ENCODE peak calls at places on chromosomes 6 and 20, in nine cellular contexts. One of them, this sample, is unnamed.
A peak's percentile ranks its signal among the peaks of the same experiment; 100 is the strongest.

GRCh38 chr20:19473894-19474293 is 261.5 kb downstream of the SLC24A3 start:
- DNase-seq in Right ventricle myocardium superior: no peak
- DNase-seq in PC-3: no peak
- DNase-seq in activated T-helper 2 cell treated with anti-CD3 and anti-CD28 coated beads, Interferon-gamma antibody, Interleukin-2, Interleukin-4, amounts not matched to agents 10 μg/mL and 5 μg/mL and 100 μg/mL, durations not matched to agents 14 hours and 24 hours and 36 hours: no peak
- DNase-seq in heart left ventricle: no peak
- DNase-seq in right lobe of liver: no peak
- DNase-seq in foreskin keratinocyte: no peak
- DNase-seq in Caco-2: no peak
- DNase-seq in T-helper 2 cell: no peak
- DNase-seq in this sample: no peak

GRCh38 chr20:15760217-15760567 is 813.1 kb downstream of the KIF16B start:
- DNase-seq in Right ventricle myocardium superior: no peak
- DNase-seq in PC-3: no peak
- DNase-seq in activated T-helper 2 cell treated with anti-CD3 and anti-CD28 coated beads, Interferon-gamma antibody, Interleukin-2, Interleukin-4, amounts not matched to agents 10 μg/mL and 5 μg/mL and 100 μg/mL, durations not matched to agents 14 hours and 24 hours and 36 hours: no peak
- DNase-seq in heart left ventricle: no peak
- DNase-seq in right lobe of liver: no peak
- DNase-seq in foreskin keratinocyte: no peak
- DNase-seq in Caco-2: no peak
- DNase-seq in T-helper 2 cell: no peak
- DNase-seq in this sample: no peak

GRCh38 chr6:35139924-35140524 is 1.1 kb downstream of the TCP11 start:
- DNase-seq in Right ventricle myocardium superior: no peak
- DNase-seq in PC-3: peak; percentile 74
- DNase-seq in activated T-helper 2 cell treated with anti-CD3 and anti-CD28 coated beads, Interferon-gamma antibody, Interleukin-2, Interleukin-4, amounts not matched to agents 10 μg/mL and 5 μg/mL and 100 μg/mL, durations not matched to agents 14 hours and 24 hours and 36 hours: no peak
- DNase-seq in heart left ventricle: peak; percentile 49
- DNase-seq in right lobe of liver: no peak
- DNase-seq in foreskin keratinocyte: peak; percentile 37
- DNase-seq in Caco-2: peak; percentile 49
- DNase-seq in T-helper 2 cell: peak; percentile 7
- DNase-seq in this sample: peak; percentile 57

GRCh38 chr6:119602215-119603178 is 252.9 kb upstream of the MAN1A1 start:
- DNase-seq in Right ventricle myocardium superior: no peak
- DNase-seq in PC-3: peak; percentile 55
- DNase-seq in activated T-helper 2 cell treated with anti-CD3 and anti-CD28 coated beads, Interferon-gamma antibody, Interleukin-2, Interleukin-4, amounts not matched to agents 10 μg/mL and 5 μg/mL and 100 μg/mL, durations not matched to agents 14 hours and 24 hours and 36 hours: no peak
- DNase-seq in heart left ventricle: no peak
- DNase-seq in right lobe of liver: no peak
- DNase-seq in foreskin keratinocyte: peak; percentile 89
- DNase-seq in Caco-2: no peak
- DNase-seq in T-helper 2 cell: no peak
- DNase-seq in this sample: no peak

GRCh38 chr6:87653074-87653962 is 48.7 kb downstream of the AKIRIN2 start:
- DNase-seq in Right ventricle myocardium superior: no peak
- DNase-seq in PC-3: no peak
- DNase-seq in activated T-helper 2 cell treated with anti-CD3 and anti-CD28 coated beads, Interferon-gamma antibody, Interleukin-2, Interleukin-4, amounts not matched to agents 10 μg/mL and 5 μg/mL and 100 μg/mL, durations not matched to agents 14 hours and 24 hours and 36 hours: no peak
- DNase-seq in heart left ventricle: no peak
- DNase-seq in right lobe of liver: no peak
- DNase-seq in foreskin keratinocyte: no peak
- DNase-seq in Caco-2: no peak
- DNase-seq in T-helper 2 cell: no peak
- DNase-seq in this sample: no peak

GRCh38 chr20:61588356-61589054 is 336.4 kb downstream of the CDH4 start:
- DNase-seq in Right ventricle myocardium superior: no peak
- DNase-seq in PC-3: no peak
- DNase-seq in activated T-helper 2 cell treated with anti-CD3 and anti-CD28 coated beads, Interferon-gamma antibody, Interleukin-2, Interleukin-4, amounts not matched to agents 10 μg/mL and 5 μg/mL and 100 μg/mL, durations not matched to agents 14 hours and 24 hours and 36 hours: no peak
- DNase-seq in heart left ventricle: peak; percentile 19
- DNase-seq in right lobe of liver: peak; percentile 15
- DNase-seq in foreskin keratinocyte: peak; percentile 3
- DNase-seq in Caco-2: no peak
- DNase-seq in T-helper 2 cell: no peak
- DNase-seq in this sample: no peak

GRCh38 chr6:150617062-150617461 is 17.4 kb downstream of the PLEKHG1 start:
- DNase-seq in Right ventricle myocardium superior: no peak
- DNase-seq in PC-3: no peak
- DNase-seq in activated T-helper 2 cell treated with anti-CD3 and anti-CD28 coated beads, Interferon-gamma antibody, Interleukin-2, Interleukin-4, amounts not matched to agents 10 μg/mL and 5 μg/mL and 100 μg/mL, durations not matched to agents 14 hours and 24 hours and 36 hours: no peak
- DNase-seq in heart left ventricle: no peak
- DNase-seq in right lobe of liver: no peak
- DNase-seq in foreskin keratinocyte: no peak
- DNase-seq in Caco-2: no peak
- DNase-seq in T-helper 2 cell: no peak
- DNase-seq in this sample: no peak

GRCh38 chr6:170290306-170291128 is at the start of gene DLL1:
- DNase-seq in Right ventricle myocardium superior: peak; percentile 80
- DNase-seq in PC-3: peak; percentile 13
- DNase-seq in activated T-helper 2 cell treated with anti-CD3 and anti-CD28 coated beads, Interferon-gamma antibody, Interleukin-2, Interleukin-4, amounts not matched to agents 10 μg/mL and 5 μg/mL and 100 μg/mL, durations not matched to agents 14 hours and 24 hours and 36 hours: no peak
- DNase-seq in heart left ventricle: peak; percentile 66
- DNase-seq in right lobe of liver: peak; percentile 72
- DNase-seq in foreskin keratinocyte: peak; percentile 51
- DNase-seq in Caco-2: peak; percentile 72
- DNase-seq in T-helper 2 cell: no peak
- DNase-seq in this sample: peak; percentile 29

GRCh38 chr6:127397729-127398609 is 54.6 kb upstream of the ECHDC1 start:
- DNase-seq in Right ventricle myocardium superior: no peak
- DNase-seq in PC-3: no peak
- DNase-seq in activated T-helper 2 cell treated with anti-CD3 and anti-CD28 coated beads, Interferon-gamma antibody, Interleukin-2, Interleukin-4, amounts not matched to agents 10 μg/mL and 5 μg/mL and 100 μg/mL, durations not matched to agents 14 hours and 24 hours and 36 hours: no peak
- DNase-seq in heart left ventricle: no peak
- DNase-seq in right lobe of liver: no peak
- DNase-seq in foreskin keratinocyte: no peak
- DNase-seq in Caco-2: no peak
- DNase-seq in T-helper 2 cell: no peak
- DNase-seq in this sample: no peak

GRCh38 chr6:154989457-154989856 is 5.7 kb upstream of the TIAM2 start:
- DNase-seq in Right ventricle myocardium superior: no peak
- DNase-seq in PC-3: no peak
- DNase-seq in activated T-helper 2 cell treated with anti-CD3 and anti-CD28 coated beads, Interferon-gamma antibody, Interleukin-2, Interleukin-4, amounts not matched to agents 10 μg/mL and 5 μg/mL and 100 μg/mL, durations not matched to agents 14 hours and 24 hours and 36 hours: no peak
- DNase-seq in heart left ventricle: no peak
- DNase-seq in right lobe of liver: no peak
- DNase-seq in foreskin keratinocyte: no peak
- DNase-seq in Caco-2: no peak
- DNase-seq in T-helper 2 cell: no peak
- DNase-seq in this sample: no peak

GRCh38 chr6:113082691-113083090 is 735.6 kb downstream of the RFPL4B start:
- DNase-seq in Right ventricle myocardium superior: no peak
- DNase-seq in PC-3: no peak
- DNase-seq in activated T-helper 2 cell treated with anti-CD3 and anti-CD28 coated beads, Interferon-gamma antibody, Interleukin-2, Interleukin-4, amounts not matched to agents 10 μg/mL and 5 μg/mL and 100 μg/mL, durations not matched to agents 14 hours and 24 hours and 36 hours: no peak
- DNase-seq in heart left ventricle: no peak
- DNase-seq in right lobe of liver: no peak
- DNase-seq in foreskin keratinocyte: no peak
- DNase-seq in Caco-2: no peak
- DNase-seq in T-helper 2 cell: no peak
- DNase-seq in this sample: no peak

GRCh38 chr6:139540276-139540675 is 165.8 kb upstream of the CITED2 start:
- DNase-seq in Right ventricle myocardium superior: no peak
- DNase-seq in PC-3: peak; percentile 52
- DNase-seq in activated T-helper 2 cell treated with anti-CD3 and anti-CD28 coated beads, Interferon-gamma antibody, Interleukin-2, Interleukin-4, amounts not matched to agents 10 μg/mL and 5 μg/mL and 100 μg/mL, durations not matched to agents 14 hours and 24 hours and 36 hours: peak; percentile 50
- DNase-seq in heart left ventricle: no peak
- DNase-seq in right lobe of liver: no peak
- DNase-seq in foreskin keratinocyte: no peak
- DNase-seq in Caco-2: no peak
- DNase-seq in T-helper 2 cell: peak; percentile 53
- DNase-seq in this sample: peak; percentile 78

GRCh38 chr20:25470045-25470444 is 62.6 kb downstream of the GINS1 start:
- DNase-seq in Right ventricle myocardium superior: no peak
- DNase-seq in PC-3: peak; percentile 68
- DNase-seq in activated T-helper 2 cell treated with anti-CD3 and anti-CD28 coated beads, Interferon-gamma antibody, Interleukin-2, Interleukin-4, amounts not matched to agents 10 μg/mL and 5 μg/mL and 100 μg/mL, durations not matched to agents 14 hours and 24 hours and 36 hours: peak; percentile 20
- DNase-seq in heart left ventricle: no peak
- DNase-seq in right lobe of liver: peak; percentile 54
- DNase-seq in foreskin keratinocyte: peak; percentile 27
- DNase-seq in Caco-2: peak; percentile 78
- DNase-seq in T-helper 2 cell: no peak
- DNase-seq in this sample: peak; percentile 44

GRCh38 chr6:85417336-85417735 is 32.5 kb upstream of the NT5E start:
- DNase-seq in Right ventricle myocardium superior: no peak
- DNase-seq in PC-3: no peak
- DNase-seq in activated T-helper 2 cell treated with anti-CD3 and anti-CD28 coated beads, Interferon-gamma antibody, Interleukin-2, Interleukin-4, amounts not matched to agents 10 μg/mL and 5 μg/mL and 100 μg/mL, durations not matched to agents 14 hours and 24 hours and 36 hours: no peak
- DNase-seq in heart left ventricle: no peak
- DNase-seq in right lobe of liver: no peak
- DNase-seq in foreskin keratinocyte: peak; percentile 69
- DNase-seq in Caco-2: no peak
- DNase-seq in T-helper 2 cell: no peak
- DNase-seq in this sample: no peak

GRCh38 chr6:156848533-156848932 is 71.4 kb downstream of the ARID1B start:
- DNase-seq in Right ventricle myocardium superior: peak; percentile 87
- DNase-seq in PC-3: no peak
- DNase-seq in activated T-helper 2 cell treated with anti-CD3 and anti-CD28 coated beads, Interferon-gamma antibody, Interleukin-2, Interleukin-4, amounts not matched to agents 10 μg/mL and 5 μg/mL and 100 μg/mL, durations not matched to agents 14 hours and 24 hours and 36 hours: no peak
- DNase-seq in heart left ventricle: peak; percentile 88
- DNase-seq in right lobe of liver: no peak
- DNase-seq in foreskin keratinocyte: no peak
- DNase-seq in Caco-2: no peak
- DNase-seq in T-helper 2 cell: no peak
- DNase-seq in this sample: no peak

GRCh38 chr20:38805958-38806854 is 709 bp downstream of the PPP1R16B start:
- DNase-seq in Right ventricle myocardium superior: no peak
- DNase-seq in PC-3: no peak
- DNase-seq in activated T-helper 2 cell treated with anti-CD3 and anti-CD28 coated beads, Interferon-gamma antibody, Interleukin-2, Interleukin-4, amounts not matched to agents 10 μg/mL and 5 μg/mL and 100 μg/mL, durations not matched to agents 14 hours and 24 hours and 36 hours: peak; percentile 37
- DNase-seq in heart left ventricle: no peak
- DNase-seq in right lobe of liver: no peak
- DNase-seq in foreskin keratinocyte: no peak
- DNase-seq in Caco-2: no peak
- DNase-seq in T-helper 2 cell: peak; percentile 44
- DNase-seq in this sample: peak; percentile 52

GRCh38 chr20:37042986-37043972 is 52.5 kb downstream of the RBL1 start:
- DNase-seq in Right ventricle myocardium superior: no peak
- DNase-seq in PC-3: no peak
- DNase-seq in activated T-helper 2 cell treated with anti-CD3 and anti-CD28 coated beads, Interferon-gamma antibody, Interleukin-2, Interleukin-4, amounts not matched to agents 10 μg/mL and 5 μg/mL and 100 μg/mL, durations not matched to agents 14 hours and 24 hours and 36 hours: peak; percentile 54
- DNase-seq in heart left ventricle: no peak
- DNase-seq in right lobe of liver: no peak
- DNase-seq in foreskin keratinocyte: no peak
- DNase-seq in Caco-2: no peak
- DNase-seq in T-helper 2 cell: peak; percentile 29
- DNase-seq in this sample: peak; percentile 69

GRCh38 chr6:10883312-10884244 is 1.7 kb upstream of the GCM2 start:
- DNase-seq in Right ventricle myocardium superior: no peak
- DNase-seq in PC-3: no peak
- DNase-seq in activated T-helper 2 cell treated with anti-CD3 and anti-CD28 coated beads, Interferon-gamma antibody, Interleukin-2, Interleukin-4, amounts not matched to agents 10 μg/mL and 5 μg/mL and 100 μg/mL, durations not matched to agents 14 hours and 24 hours and 36 hours: no peak
- DNase-seq in heart left ventricle: no peak
- DNase-seq in right lobe of liver: no peak
- DNase-seq in foreskin keratinocyte: no peak
- DNase-seq in Caco-2: no peak
- DNase-seq in T-helper 2 cell: no peak
- DNase-seq in this sample: no peak

GRCh38 chr6:167464177-167464576 is 139.3 kb downstream of the TTLL2 start:
- DNase-seq in Right ventricle myocardium superior: no peak
- DNase-seq in PC-3: no peak
- DNase-seq in activated T-helper 2 cell treated with anti-CD3 and anti-CD28 coated beads, Interferon-gamma antibody, Interleukin-2, Interleukin-4, amounts not matched to agents 10 μg/mL and 5 μg/mL and 100 μg/mL, durations not matched to agents 14 hours and 24 hours and 36 hours: no peak
- DNase-seq in heart left ventricle: no peak
- DNase-seq in right lobe of liver: no peak
- DNase-seq in foreskin keratinocyte: no peak
- DNase-seq in Caco-2: no peak
- DNase-seq in T-helper 2 cell: no peak
- DNase-seq in this sample: no peak

GRCh38 chr20:36988494-36988966 is 37.0 kb upstream of the SAMHD1 start:
- DNase-seq in Right ventricle myocardium superior: no peak
- DNase-seq in PC-3: peak; percentile 32
- DNase-seq in activated T-helper 2 cell treated with anti-CD3 and anti-CD28 coated beads, Interferon-gamma antibody, Interleukin-2, Interleukin-4, amounts not matched to agents 10 μg/mL and 5 μg/mL and 100 μg/mL, durations not matched to agents 14 hours and 24 hours and 36 hours: no peak
- DNase-seq in heart left ventricle: no peak
- DNase-seq in right lobe of liver: no peak
- DNase-seq in foreskin keratinocyte: peak; percentile 50
- DNase-seq in Caco-2: no peak
- DNase-seq in T-helper 2 cell: no peak
- DNase-seq in this sample: no peak

GRCh38 chr6:33192671-33193602 is 670 bp upstream of the COL11A2 start:
- DNase-seq in Right ventricle myocardium superior: peak; percentile 63
- DNase-seq in PC-3: no peak
- DNase-seq in activated T-helper 2 cell treated with anti-CD3 and anti-CD28 coated beads, Interferon-gamma antibody, Interleukin-2, Interleukin-4, amounts not matched to agents 10 μg/mL and 5 μg/mL and 100 μg/mL, durations not matched to agents 14 hours and 24 hours and 36 hours: no peak
- DNase-seq in heart left ventricle: no peak
- DNase-seq in right lobe of liver: peak; percentile 57
- DNase-seq in foreskin keratinocyte: no peak
- DNase-seq in Caco-2: no peak
- DNase-seq in T-helper 2 cell: no peak
- DNase-seq in this sample: no peak

GRCh38 chr20:47326718-47327137 is 29.8 kb downstream of the ZMYND8 start:
- DNase-seq in Right ventricle myocardium superior: no peak
- DNase-seq in PC-3: peak; percentile 60
- DNase-seq in activated T-helper 2 cell treated with anti-CD3 and anti-CD28 coated beads, Interferon-gamma antibody, Interleukin-2, Interleukin-4, amounts not matched to agents 10 μg/mL and 5 μg/mL and 100 μg/mL, durations not matched to agents 14 hours and 24 hours and 36 hours: no peak
- DNase-seq in heart left ventricle: no peak
- DNase-seq in right lobe of liver: no peak
- DNase-seq in foreskin keratinocyte: no peak
- DNase-seq in Caco-2: peak; percentile 55
- DNase-seq in T-helper 2 cell: no peak
- DNase-seq in this sample: no peak

GRCh38 chr20:32203556-32204484 is 3.7 kb downstream of the PLAGL2 start:
- DNase-seq in Right ventricle myocardium superior: no peak
- DNase-seq in PC-3: no peak
- DNase-seq in activated T-helper 2 cell treated with anti-CD3 and anti-CD28 coated beads, Interferon-gamma antibody, Interleukin-2, Interleukin-4, amounts not matched to agents 10 μg/mL and 5 μg/mL and 100 μg/mL, durations not matched to agents 14 hours and 24 hours and 36 hours: no peak
- DNase-seq in heart left ventricle: peak; percentile 48
- DNase-seq in right lobe of liver: no peak
- DNase-seq in foreskin keratinocyte: peak; percentile 92
- DNase-seq in Caco-2: no peak
- DNase-seq in T-helper 2 cell: no peak
- DNase-seq in this sample: no peak

GRCh38 chr20:38270869-38271608 is 10.5 kb upstream of the KIAA1755 start:
- DNase-seq in Right ventricle myocardium superior: peak; percentile 82
- DNase-seq in PC-3: peak; percentile 94
- DNase-seq in activated T-helper 2 cell treated with anti-CD3 and anti-CD28 coated beads, Interferon-gamma antibody, Interleukin-2, Interleukin-4, amounts not matched to agents 10 μg/mL and 5 μg/mL and 100 μg/mL, durations not matched to agents 14 hours and 24 hours and 36 hours: no peak
- DNase-seq in heart left ventricle: peak; percentile 86
- DNase-seq in right lobe of liver: no peak
- DNase-seq in foreskin keratinocyte: peak; percentile 68
- DNase-seq in Caco-2: no peak
- DNase-seq in T-helper 2 cell: no peak
- DNase-seq in this sample: no peak